ENCODE peak calls at places on chromosomes 2 and 18, in four cellular contexts. U is T-helper 22 cell, E is WTC11, V is neural progenitor cell. Q is an unnamed sample.

GRCh38 chr2:2848621-2849443 is 517.8 kb upstream of the MYT1L start:
- DNase-seq in U (no peak), E (peak; percentile 25), V (peak; percentile 51), Q (no peak)

GRCh38 chr2:196336206-196336605 is 164.8 kb upstream of the STK17B start:
- DNase-seq in U (no peak), E (no peak), V (no peak), Q (no peak)

GRCh38 chr2:128495996-128496547 is 177.4 kb upstream of the HS6ST1 start:
- DNase-seq in U (no peak), E (no peak), V (no peak), Q (peak; percentile 2)

GRCh38 chr2:162107361-162107901 is 33.4 kb upstream of the DPP4 start:
- DNase-seq in U (no peak), E (no peak), V (no peak), Q (no peak)

GRCh38 chr2:156021326-156022040 is 311.0 kb downstream of the NR4A2 start:
- DNase-seq in U (no peak), E (no peak), V (peak; percentile 14), Q (no peak)

GRCh38 chr18:75727479-75727878 is 300.0 kb upstream of the SMIM21 start:
- DNase-seq in U (no peak), E (peak; percentile 80), V (peak; percentile 76), Q (peak; percentile 50)

GRCh38 chr2:106990307-106990706 is 104.3 kb upstream of the ST6GAL2 start:
- DNase-seq in U (no peak), E (no peak), V (no peak), Q (no peak)

GRCh38 chr2:46540496-46541342 is 61.4 kb downstream of the TMEM247 start:
- DNase-seq in U (no peak), E (no peak), V (no peak), Q (no peak)

GRCh38 chr2:201116959-201117734 is 1.2 kb downstream of the CFLAR start:
- DNase-seq in U (peak; percentile 35), E (no peak), V (peak; percentile 5), Q (peak; percentile 63)

GRCh38 chr18:23828426-23828825 is 139.2 kb downstream of the LAMA3 start:
- DNase-seq in U (peak; percentile 47), E (no peak), V (no peak), Q (peak; percentile 57)

GRCh38 chr2:231191896-231192872 is 6.2 kb upstream of the ARMC9 start:
- DNase-seq in U (no peak), E (peak; percentile 80), V (peak; percentile 84), Q (no peak)

GRCh38 chr2:39567507-39567906 is 98.2 kb upstream of the TMEM178A start:
- DNase-seq in U (no peak), E (no peak), V (no peak), Q (no peak)

GRCh38 chr2:148926291-148926961 is 51.4 kb downstream of the KIF5C start:
- DNase-seq in U (no peak), E (peak; percentile 61), V (peak; percentile 52), Q (peak; percentile 32)

GRCh38 chr2:129716781-129717559 is 262.5 kb upstream of the RAB6C start:
- DNase-seq in U (no peak), E (no peak), V (no peak), Q (no peak)

GRCh38 chr2:239326831-239327535 is 73.8 kb downstream of the HDAC4 start:
- DNase-seq in U (peak; percentile 62), E (no peak), V (no peak), Q (peak; percentile 98)

GRCh38 chr2:25402477-25402876 is 60.8 kb upstream of the DNMT3A start:
- DNase-seq in U (no peak), E (no peak), V (no peak), Q (no peak)

GRCh38 chr2:167484875-167485274 is 596.6 kb downstream of the XIRP2 start:
- DNase-seq in U (no peak), E (no peak), V (no peak), Q (no peak)

GRCh38 chr2:72457801-72458516 is 310.3 kb upstream of the CYP26B1 start:
- DNase-seq in U (no peak), E (no peak), V (no peak), Q (no peak)

GRCh38 chr2:88177556-88177955 is 7.4 kb downstream of the THNSL2 start:
- DNase-seq in U (no peak), E (no peak), V (no peak), Q (no peak)

GRCh38 chr2:98828369-98828744 is 97.4 kb upstream of the MGAT4A start:
- DNase-seq in U (no peak), E (no peak), V (no peak), Q (peak; percentile 29)

GRCh38 chr2:146481629-146482028 is 1363.2 kb upstream of the ACVR2A start:
- DNase-seq in U (no peak), E (no peak), V (no peak), Q (no peak)

GRCh38 chr18:75010725-75011124 is 198.2 kb downstream of the PTGR3 start:
- DNase-seq in U (no peak), E (no peak), V (no peak), Q (no peak)

GRCh38 chr2:24970483-24971299 is 1.1 kb downstream of the DNAJC27 start:
- DNase-seq in U (no peak), E (no peak), V (no peak), Q (peak; percentile 12)

GRCh38 chr2:52294628-52295027 is 1262.7 kb upstream of the NRXN1 start:
- DNase-seq in U (no peak), E (no peak), V (no peak), Q (no peak)

GRCh38 chr18:45771587-45771986 is 47.6 kb downstream of the SLC14A1 start:
- DNase-seq in U (no peak), E (no peak), V (no peak), Q (no peak)

GRCh38 chr18:45521777-45522176 is 93.5 kb upstream of the SLC14A2 start:
- DNase-seq in U (no peak), E (no peak), V (no peak), Q (no peak)

GRCh38 chr2:46187112-46187618 is 110.0 kb upstream of the EPAS1 start:
- DNase-seq in U (no peak), E (no peak), V (no peak), Q (peak; percentile 59)

GRCh38 chr2:192117705-192118104 is 77.0 kb downstream of the TMEFF2 start:
- DNase-seq in U (no peak), E (no peak), V (no peak), Q (no peak)

GRCh38 chr2:151060334-151060733 is 201.3 kb downstream of the RBM43 start:
- DNase-seq in U (no peak), E (no peak), V (no peak), Q (no peak)

GRCh38 chr2:218265626-218266025 is 4.3 kb downstream of the AAMP start:
- DNase-seq in U (no peak), E (no peak), V (no peak), Q (no peak)

GRCh38 chr2:239291505-239292350 is 109.1 kb downstream of the HDAC4 start:
- DNase-seq in U (no peak), E (peak; percentile 86), V (peak; percentile 95), Q (no peak)

GRCh38 chr2:240235149-240235803 is 94.8 kb upstream of the OTOS start:
- DNase-seq in U (no peak), E (no peak), V (no peak), Q (no peak)